ENCODE peak calls at places on chromosomes 5 and 9, in eight cellular contexts. I is ovary; C is GM23248; Y is neuronal stem cell; E is lung; J is CD4-positive, alpha-beta T cell; A is lower lobe of right lung; W is HCT116. K is an unnamed sample. For H3K9me3, the result is how much of the 10 kb centered on the place peaks cover.

GRCh38 chr5:163306421-163306820 is 131.0 kb upstream of the CCNG1 start:
- DNase-seq in I (no peak), C (peak), Y (no peak), E (no peak), J (no peak), A (no peak), W (peak), K (no peak)

GRCh38 chr9:3525088-3525835 is 539 bp downstream of the RFX3 start:
- DNase-seq in I (no peak), C (peak), Y (no peak), E (no peak), J (peak), A (peak), W (no peak), K (no peak)

GRCh38 chr5:98428806-98429205 is 344.7 kb upstream of the RGMB start:
- DNase-seq in I (no peak), C (peak), Y (no peak), E (peak), J (no peak), A (peak), W (no peak), K (peak)

GRCh38 chr9:75664597-75664996 is 225.9 kb upstream of the PCSK5 start:
- DNase-seq in I (no peak), C (no peak), Y (no peak), E (no peak), J (no peak), A (no peak), W (no peak), K (no peak)

GRCh38 chr5:113061851-113062631 is 85.4 kb downstream of the DCP2 start:
- DNase-seq in I (no peak), C (peak), Y (no peak), E (no peak), J (no peak), A (no peak), W (no peak), K (no peak)

GRCh38 chr5:149567226-149567625 is 14.1 kb upstream of the ARHGEF37 start:
- DNase-seq in I (no peak), C (no peak), Y (no peak), E (no peak), J (no peak), A (no peak), W (no peak), K (no peak)

GRCh38 chr5:9776525-9776924 is 146.4 kb upstream of the TAS2R1 start:
- DNase-seq in I (no peak), C (peak), Y (no peak), E (no peak), J (no peak), A (no peak), W (no peak), K (no peak)

GRCh38 chr9:98791147-98792095 is 4.9 kb downstream of the ANKS6 start:
- DNase-seq in I (peak), C (peak), Y (peak), E (peak), J (peak), A (peak), W (peak), K (peak)

GRCh38 chr9:114484854-114485443 is 20.3 kb downstream of the WHRN start:
- DNase-seq in I (no peak), C (peak), Y (no peak), E (no peak), J (peak), A (no peak), W (peak), K (no peak)

GRCh38 chr5:178383919-178384814 is 151.6 kb upstream of the PHYKPL start:
- DNase-seq in I (no peak), C (peak), Y (no peak), E (no peak), J (no peak), A (peak), W (no peak), K (no peak)

GRCh38 chr5:124927735-124928134 is 181.3 kb upstream of the ZNF608 start:
- DNase-seq in I (no peak), C (peak), Y (no peak), E (no peak), J (no peak), A (no peak), W (no peak), K (no peak)

GRCh38 chr5:74516217-74516636 is 124.3 kb downstream of the ENC1 start:
- DNase-seq in I (no peak), C (peak), Y (no peak), E (no peak), J (no peak), A (no peak), W (no peak), K (no peak)

GRCh38 chr5:177445052-177446016 is 1.3 kb upstream of the PRR7 start:
- DNase-seq in I (no peak), C (no peak), Y (no peak), E (no peak), J (no peak), A (no peak), W (no peak), K (no peak)

GRCh38 chr9:16012621-16013020 is 459.8 kb downstream of the CCDC171 start:
- DNase-seq in I (no peak), C (peak), Y (no peak), E (no peak), J (no peak), A (no peak), W (no peak), K (no peak)
- H3K9me3 ChIP-seq in I (under half), C (under half), Y (under half), E (under half), J (under half), A (under half), W (under half), K (under half)

GRCh38 chr9:113011911-113012381 is at the start of gene ZNF883:
- DNase-seq in I (peak), C (peak), Y (peak), E (peak), J (peak), A (peak), W (no peak), K (peak)

GRCh38 chr9:113018247-113018646 is 6.3 kb upstream of the ZNF883 start:
- DNase-seq in I (no peak), C (no peak), Y (no peak), E (no peak), J (no peak), A (no peak), W (no peak), K (no peak)

GRCh38 chr9:113012492-113012891 is 500 bp upstream of the ZNF883 start:
- DNase-seq in I (no peak), C (peak), Y (no peak), E (no peak), J (no peak), A (no peak), W (no peak), K (no peak)
- H3K9me3 ChIP-seq in I (under half), C (under half), Y (under half), E (under half), J (under half), A (under half), W (under half), K (under half)

DNA sequence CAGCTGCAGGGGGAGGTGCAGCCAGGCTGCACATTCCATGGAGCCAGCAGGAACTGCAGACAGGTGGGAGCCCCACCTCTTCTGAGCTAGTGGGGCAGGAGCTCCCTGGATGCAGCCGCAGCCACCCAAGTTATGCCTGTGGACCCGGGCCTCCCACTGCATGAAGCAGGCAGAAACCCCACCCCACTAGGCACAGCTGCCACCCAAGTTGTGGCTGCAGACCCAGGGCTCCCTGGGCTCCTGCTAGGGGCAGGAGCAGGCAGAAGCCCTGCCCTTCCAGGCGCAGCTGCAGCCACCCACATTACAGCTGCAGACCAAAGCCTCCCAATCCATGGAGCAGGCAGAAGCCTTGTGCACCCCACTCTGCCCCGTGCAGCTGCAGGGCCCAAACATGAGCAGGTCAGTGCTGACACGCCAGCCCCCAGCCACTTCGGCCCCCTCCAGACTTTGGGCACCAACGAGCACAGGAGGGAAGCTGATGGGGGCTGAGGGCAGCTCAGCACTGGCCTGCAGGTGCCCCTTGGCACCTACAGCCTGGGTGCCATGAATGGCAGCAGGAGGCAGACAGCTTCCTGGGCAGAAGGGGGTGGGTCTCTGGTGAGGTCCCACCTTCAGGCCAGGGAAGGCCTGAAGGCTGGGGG is 106.9 kb downstream of the C9orf50 start:
- DNase-seq in I (no peak), C (no peak), Y (no peak), E (no peak), J (no peak), A (no peak), W (no peak), K (no peak)
- H3K9me3 ChIP-seq in I (under half), C (under half), Y (under half), E (under half), J (under half), A (under half), W (under half), K (under half)

DNA sequence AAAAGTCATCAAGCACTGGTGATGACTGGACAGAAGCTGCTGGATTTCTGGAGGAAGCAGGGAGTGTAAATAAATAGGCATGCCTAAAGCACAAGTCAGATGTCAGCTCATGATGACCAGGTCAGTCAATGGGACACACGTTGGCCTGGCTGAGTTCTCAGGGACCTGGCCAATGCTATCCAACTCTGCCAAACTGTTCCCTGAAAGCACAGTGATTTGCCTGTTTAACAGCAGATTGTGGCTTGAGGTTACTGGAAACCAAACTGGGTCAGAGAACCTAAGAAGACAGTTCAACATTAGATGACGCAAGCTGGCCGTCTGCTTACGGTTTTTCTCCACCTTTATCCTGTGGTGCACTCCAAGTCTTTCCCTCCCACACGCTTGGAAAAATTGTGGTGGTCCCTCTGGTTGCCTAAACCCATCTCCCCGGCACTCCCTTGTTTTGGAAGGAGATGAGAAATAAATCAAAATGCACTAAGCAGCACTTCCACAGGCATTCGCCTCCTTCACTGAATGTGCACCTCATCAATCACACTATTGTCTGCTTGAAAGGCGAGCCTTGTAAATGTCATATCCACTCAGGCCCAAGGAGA is 199.4 kb downstream of the GAPVD1 start:
- DNase-seq in I (peak), C (peak), Y (no peak), E (no peak), J (no peak), A (no peak), W (no peak), K (no peak)
- H3K9me3 ChIP-seq in I (under half), C (under half), Y (under half), E (under half), J (under half), A (under half), W (under half), K (under half)

GRCh38 chr5:3380689-3381088 is 214.9 kb upstream of the IRX1 start:
- DNase-seq in I (no peak), C (no peak), Y (no peak), E (no peak), J (no peak), A (no peak), W (no peak), K (no peak)

GRCh38 chr5:3376611-3377010 is 219.0 kb upstream of the IRX1 start:
- DNase-seq in I (no peak), C (no peak), Y (no peak), E (no peak), J (no peak), A (no peak), W (no peak), K (no peak)

GRCh38 chr5:3377176-3377575 is 218.5 kb upstream of the IRX1 start:
- DNase-seq in I (no peak), C (no peak), Y (no peak), E (no peak), J (no peak), A (no peak), W (no peak), K (no peak)

GRCh38 chr5:3375586-3376311 is 219.9 kb upstream of the IRX1 start:
- DNase-seq in I (no peak), C (no peak), Y (no peak), E (no peak), J (no peak), A (no peak), W (no peak), K (no peak)

DNA sequence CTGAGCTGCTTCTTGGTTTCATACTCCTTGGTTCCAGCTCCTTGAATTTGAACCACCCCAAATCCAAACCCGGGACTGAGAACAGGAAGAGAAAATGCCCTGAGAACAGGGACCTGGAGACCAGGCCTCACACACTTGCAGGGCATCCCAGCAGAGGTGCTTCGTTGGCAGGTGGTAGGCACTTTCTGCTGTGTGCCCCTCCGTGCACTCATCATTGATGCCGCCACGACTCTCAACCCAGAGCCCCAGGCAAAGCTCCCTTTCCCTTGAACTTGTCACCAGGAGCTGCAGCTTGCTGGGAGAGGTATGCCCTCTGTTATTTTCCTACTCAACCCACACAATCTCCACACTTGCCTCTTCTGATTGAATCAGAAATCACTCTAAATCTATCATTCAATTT is 217.8 kb upstream of the IRX1 start:
- DNase-seq in I (no peak), C (no peak), Y (no peak), E (no peak), J (no peak), A (no peak), W (no peak), K (no peak)
- H3K9me3 ChIP-seq in I (under half), C (under half), Y (under half), E (under half), J (under half), A (under half), W (under half), K (under half)

DNA sequence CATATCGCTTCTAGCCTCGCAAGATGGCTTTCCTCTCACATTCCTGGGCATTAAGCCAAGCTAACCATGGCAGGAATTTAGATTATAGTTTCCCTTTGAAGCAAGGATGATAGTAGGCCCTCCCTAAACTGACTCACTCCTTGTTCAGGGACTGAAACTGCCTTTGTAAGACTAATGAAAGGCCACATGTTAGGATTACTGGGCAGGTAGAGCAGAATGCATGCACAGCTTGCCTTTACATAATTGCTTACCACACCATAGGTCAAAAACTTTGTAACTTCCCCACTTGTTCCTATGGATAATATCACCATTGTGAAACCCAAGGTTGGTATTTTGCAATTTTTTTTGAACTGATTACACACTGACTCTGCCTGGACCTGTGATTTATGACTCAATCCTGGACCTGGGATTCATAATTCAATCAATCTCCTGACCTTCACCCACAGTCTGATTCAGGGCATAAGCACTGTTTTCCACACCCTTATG is 41.0 kb upstream of the PRDM9 start:
- DNase-seq in I (no peak), C (peak), Y (no peak), E (no peak), J (no peak), A (no peak), W (no peak), K (peak)
- H3K9me3 ChIP-seq in I (under half), C (under half), Y (under half), E (under half), J (under half), A (under half), W (under half), K (under half)

GRCh38 chr5:31523041-31523440 is 8.9 kb downstream of the DROSHA start:
- DNase-seq in I (no peak), C (no peak), Y (no peak), E (no peak), J (no peak), A (no peak), W (no peak), K (no peak)
- H3K9me3 ChIP-seq in I (under half), C (under half), Y (under half), E (under half), J (under half), A (under half), W (under half), K (under half)

DNA sequence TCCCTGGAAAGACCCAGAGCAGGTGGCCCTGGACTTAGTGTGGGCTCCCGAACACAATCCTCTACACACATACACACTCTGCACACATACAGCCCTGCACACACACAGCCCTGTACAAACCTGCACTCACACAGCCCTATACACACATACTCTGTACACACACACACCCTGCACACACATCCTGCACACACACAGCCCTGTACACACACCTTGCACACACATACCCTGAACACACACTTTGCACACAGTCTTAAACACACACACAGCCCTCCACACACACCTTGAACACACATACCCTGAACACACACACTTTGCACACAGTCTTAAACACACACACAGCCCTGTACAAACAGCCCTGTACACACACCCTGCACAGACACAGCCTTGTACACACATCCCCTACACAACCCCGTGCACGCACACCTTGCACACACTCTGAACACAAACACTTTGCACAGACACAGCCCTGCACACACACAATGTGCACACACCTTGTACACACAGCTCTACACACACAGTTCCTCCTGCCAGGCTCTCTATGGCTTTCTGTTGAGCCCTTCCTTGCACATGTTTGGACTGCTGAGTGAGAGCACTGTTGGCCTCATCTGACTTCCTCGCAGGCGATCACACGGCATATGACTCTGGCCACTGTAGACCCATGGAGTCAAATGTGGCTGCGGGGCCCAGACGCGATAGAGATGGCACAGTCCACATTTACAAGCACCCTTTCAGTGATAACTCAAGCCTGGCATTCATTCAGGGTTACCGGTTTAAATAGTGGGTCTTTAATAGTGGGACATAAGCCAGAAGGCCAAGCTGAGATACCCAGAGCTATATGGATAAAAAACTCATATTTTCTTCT is 245.7 kb upstream of the IRX1 start:
- DNase-seq in I (no peak), C (no peak), Y (no peak), E (no peak), J (no peak), A (no peak), W (no peak), K (no peak)
- H3K9me3 ChIP-seq in I (under half), C (under half), Y (under half), E (under half), J (under half), A (under half), W (under half), K (under half)

K was measured in testis.